ENCODE peak calls at places on chromosomes 4 and X, in six cellular contexts. O is Right ventricle myocardium superior; U is iPS-NIHi11; B is fibroblast of pulmonary artery; X is stimulated activated CD4-positive, alpha-beta T cell treated with anti-CD3 and anti-CD28 coated beads, Interleukin-4, amount 100 ng/mL, for 4 hours; R is heart right ventricle. N is an unnamed sample.

GRCh38 chr4:2583517-2583916 is 47.1 kb downstream of the FAM193A start:
- DNase-seq in O (no peak), U (no peak), B (peak; percentile 65), X (no peak), R (no peak), N (no peak)

GRCh38 chr4:140971077-140971792 is 162.0 kb downstream of the RNF150 start:
- DNase-seq in O (no peak), U (peak; percentile 9), B (no peak), X (no peak), R (no peak), N (no peak)

GRCh38 chr4:95204873-95205272 is 343.9 kb downstream of the UNC5C start:
- DNase-seq in O (no peak), U (peak; percentile 45), B (no peak), X (no peak), R (no peak), N (no peak)

GRCh38 chrX:39982927-39983326 is 114.8 kb downstream of the BCOR start:
- DNase-seq in O (no peak), U (no peak), B (no peak), X (no peak), R (no peak), N (no peak)

GRCh38 chr4:40601641-40602040 is 28.0 kb downstream of the RBM47 start:
- DNase-seq in O (peak; percentile 44), U (no peak), B (no peak), X (no peak), R (no peak), N (no peak)

GRCh38 chrX:131083510-131084142 is 25.5 kb downstream of the ARHGAP36 start:
- DNase-seq in O (no peak), U (no peak), B (no peak), X (no peak), R (no peak), N (no peak)

GRCh38 chr4:152100378-152101201 is 339.8 kb upstream of the GATB start:
- DNase-seq in O (no peak), U (no peak), B (no peak), X (peak; percentile 87), R (no peak), N (no peak)

GRCh38 chrX:2538016-2538415 is 37.2 kb upstream of the DHRSX start:
- DNase-seq in O (no peak), U (no peak), B (no peak), X (no peak), R (peak; percentile 21), N (no peak)

GRCh38 chr4:85005865-85006377 is 39.4 kb upstream of the WDFY3 start:
- DNase-seq in O (no peak), U (no peak), B (peak; percentile 91), X (no peak), R (no peak), N (no peak)

GRCh38 chr4:182978152-182978827 is 61.1 kb upstream of the DCTD start:
- DNase-seq in O (no peak), U (no peak), B (peak; percentile 53), X (no peak), R (no peak), N (no peak)

GRCh38 chr4:115121351-115122043 is 8.1 kb upstream of the NDST4 start:
- DNase-seq in O (no peak), U (no peak), B (no peak), X (no peak), R (no peak), N (no peak)

GRCh38 chr4:7970031-7970946 is 30.6 kb upstream of the AFAP1 start:
- DNase-seq in O (no peak), U (peak; percentile 47), B (peak; percentile 79), X (peak; percentile 47), R (no peak), N (peak; percentile 82)

GRCh38 chr4:173490256-173490655 is 39.8 kb downstream of the HAND2 start:
- DNase-seq in O (no peak), U (no peak), B (no peak), X (no peak), R (no peak), N (no peak)

GRCh38 chrX:31931225-31931624 is 859.4 kb upstream of the FTHL17 start:
- DNase-seq in O (no peak), U (no peak), B (peak; percentile 39), X (no peak), R (no peak), N (no peak)

GRCh38 chr4:110270492-110271197 is 72.2 kb upstream of the ELOVL6 start:
- DNase-seq in O (no peak), U (no peak), B (peak; percentile 42), X (no peak), R (no peak), N (no peak)

GRCh38 chr4:141248029-141248428 is 27.3 kb downstream of the ZNF330 start:
- DNase-seq in O (no peak), U (no peak), B (peak; percentile 77), X (no peak), R (no peak), N (no peak)

GRCh38 chrX:72735561-72735960 is 21.5 kb upstream of the PHKA1 start:
- DNase-seq in O (no peak), U (no peak), B (no peak), X (no peak), R (no peak), N (no peak)

GRCh38 chr4:53902786-53903185 is 161.6 kb downstream of the CHIC2 start:
- DNase-seq in O (no peak), U (no peak), B (no peak), X (no peak), R (no peak), N (no peak)